ENCODE peak calls at places on chromosome 11, in five cellular contexts. U is adrenal gland, H is endothelial cell, M is endothelial cell of umbilical vein, N is suprapubic skin. X is an unnamed sample.

GRCh38 chr11:27839226-27839913 is 139.1 kb upstream of the BDNF start:
- DNase-seq in U (no peak), N (no peak), M (peak), H (no peak), X (no peak)

GRCh38 chr11:57546869-57547518 is 9.6 kb downstream of the SMTNL1 start:
- DNase-seq in H (no peak), N (no peak), U (peak), M (peak), X (no peak)

GRCh38 chr11:1224109-1224485 is 1.2 kb downstream of the MUC5B start:
- DNase-seq in U (no peak), N (peak), H (no peak), M (no peak), X (peak)

GRCh38 chr11:13983081-13983751 is 20.7 kb downstream of the SPON1 start:
- DNase-seq in H (no peak), U (no peak), M (no peak), N (no peak), X (no peak)

GRCh38 chr11:7936615-7937014 is 4.9 kb downstream of the OR10A3 start:
- DNase-seq in M (no peak), H (no peak), U (no peak), N (no peak), X (no peak)

GRCh38 chr11:32333335-32333991 is 101.9 kb downstream of the WT1 start:
- DNase-seq in N (peak), U (peak), H (peak), M (peak), X (peak)

GRCh38 chr11:60389279-60389910 is 6.9 kb upstream of the MS4A14 start:
- DNase-seq in N (no peak), U (peak), H (no peak), M (no peak), X (peak)

GRCh38 chr11:45607995-45608394 is 57.4 kb downstream of the CHST1 start:
- DNase-seq in N (no peak), H (no peak), M (no peak), U (no peak), X (no peak)

GRCh38 chr11:19980957-19981669 is 179.2 kb downstream of the DBX1 start:
- DNase-seq in N (no peak), M (peak), H (no peak), U (no peak), X (no peak)

GRCh38 chr11:41845066-41845465 is 385.6 kb upstream of the LRRC4C start:
- DNase-seq in U (no peak), N (no peak), H (no peak), M (no peak), X (no peak)

GRCh38 chr11:26931248-26931631 is 62.7 kb upstream of the FIBIN start:
- DNase-seq in U (no peak), M (no peak), N (no peak), H (no peak), X (no peak)

GRCh38 chr11:22923561-22923960 is 63.3 kb upstream of the CCDC179 start:
- DNase-seq in U (no peak), N (no peak), M (no peak), H (no peak), X (no peak)

GRCh38 chr11:9853929-9854557 is 190.2 kb downstream of the SWAP70 start:
- DNase-seq in U (no peak), N (no peak), H (no peak), M (no peak), X (no peak)

GRCh38 chr11:118998822-118999221 is 884 bp downstream of the CENATAC start:
- DNase-seq in N (no peak), H (no peak), M (peak), U (peak), X (no peak)

GRCh38 chr11:119365071-119365591 is 16.4 kb downstream of the USP2 start:
- DNase-seq in N (no peak), M (no peak), U (no peak), H (no peak), X (no peak)

GRCh38 chr11:11179239-11179638 is 173.8 kb downstream of the CSNK2A3 start:
- DNase-seq in M (no peak), N (no peak), H (no peak), U (peak), X (no peak)

GRCh38 chr11:75474878-75475766 is 42.1 kb upstream of the KLHL35 start:
- DNase-seq in N (no peak), M (no peak), H (no peak), U (peak), X (no peak)

GRCh38 chr11:110070176-110070575 is 23.0 kb upstream of the ZC3H12C start:
- DNase-seq in H (no peak), N (no peak), M (no peak), U (no peak), X (no peak)

GRCh38 chr11:11510939-11511338 is 110.9 kb downstream of the GALNT18 start:
- DNase-seq in N (no peak), M (no peak), H (no peak), U (peak), X (no peak)

GRCh38 chr11:728901-729491 is 18.3 kb upstream of the TALDO1 start:
- DNase-seq in U (no peak), H (no peak), M (no peak), N (no peak), X (no peak)

GRCh38 chr11:17777086-17777725 is 42.6 kb downstream of the KCNC1 start:
- DNase-seq in U (no peak), H (no peak), N (no peak), M (no peak), X (no peak)

GRCh38 chr11:110430267-110431211 is 791 bp downstream of the FDX1 start:
- DNase-seq in H (no peak), N (no peak), U (no peak), M (peak), X (no peak)

GRCh38 chr11:75652936-75653335 is 15.9 kb downstream of the MAP6 start:
- DNase-seq in H (no peak), U (no peak), N (no peak), M (no peak), X (no peak)

GRCh38 chr11:90178751-90179150 is 44.1 kb downstream of the CHORDC1 start:
- DNase-seq in N (no peak), M (no peak), U (no peak), H (no peak), X (no peak)

GRCh38 chr11:29782447-29782846 is 234.4 kb downstream of the KCNA4 start:
- DNase-seq in H (no peak), N (no peak), M (no peak), U (peak), X (no peak)

GRCh38 chr11:44658451-44658850 is 68.3 kb upstream of the TSPAN18 start:
- DNase-seq in H (peak), M (peak), N (no peak), U (peak), X (no peak)

GRCh38 chr11:22828373-22828772 is 1.2 kb downstream of the SVIP start:
- DNase-seq in N (no peak), U (no peak), H (no peak), M (no peak), X (no peak)

GRCh38 chr11:3627291-3627690 is 14.5 kb downstream of the ART5 start:
- DNase-seq in M (no peak), H (no peak), N (no peak), U (no peak), X (no peak)

GRCh38 chr11:94602430-94603372 is 35.5 kb downstream of the PIWIL4 start:
- DNase-seq in M (peak), H (peak), U (peak), N (no peak), X (peak)
- TF ChIP-seq CTCF in M (peak), H (peak), U (no peak), N (peak), X (no peak)

DNA sequence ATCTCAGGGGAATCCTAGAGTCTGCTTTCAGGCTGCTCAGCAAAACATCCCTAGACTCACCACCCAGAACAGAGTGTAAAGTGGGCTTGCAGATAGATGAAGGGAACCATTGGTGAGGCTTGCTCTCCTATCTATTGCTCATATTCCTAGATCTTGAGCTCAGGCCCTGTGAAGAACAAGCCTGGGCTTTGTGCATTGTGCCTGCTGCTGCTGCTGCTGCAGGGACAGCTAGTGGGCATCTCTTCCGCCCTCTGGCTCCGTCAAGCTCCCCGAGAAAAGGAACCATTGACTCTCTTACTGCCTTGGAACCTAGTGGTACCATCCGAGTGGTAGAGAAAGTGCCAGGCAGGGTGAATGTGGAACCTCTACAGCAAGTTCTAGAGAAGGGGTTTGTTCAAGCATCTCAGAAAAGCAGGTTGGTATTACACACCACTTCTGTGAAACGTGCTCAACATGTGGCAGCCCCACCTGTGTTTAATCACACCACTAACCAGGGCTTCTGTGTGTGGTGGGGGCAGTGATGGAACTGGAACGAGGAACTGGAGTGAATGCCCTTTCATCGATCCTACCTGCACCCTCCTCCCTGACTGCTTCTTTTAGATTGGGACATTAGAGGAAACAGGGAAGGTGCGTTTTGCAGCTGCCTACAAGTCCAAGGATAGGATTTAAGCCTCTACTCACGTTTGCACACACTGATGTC is 4.4 kb downstream of the BACE1-AS start:
- DNase-seq in N (no peak), U (no peak), M (no peak), H (no peak), X (no peak)
- TF ChIP-seq CTCF in N (no peak), U (no peak), M (no peak), H (no peak), X (no peak)

GRCh38 chr11:72696866-72697428 is 22.7 kb upstream of the PDE2A start:
- DNase-seq in N (peak), M (no peak), H (no peak), U (no peak), X (no peak)

GRCh38 chr11:72697814-72698213 is 23.6 kb upstream of the PDE2A start:
- DNase-seq in N (no peak), U (no peak), M (no peak), H (no peak), X (no peak)

GRCh38 chr11:72692498-72693237 is 18.4 kb upstream of the PDE2A start:
- DNase-seq in M (no peak), N (no peak), H (no peak), U (no peak), X (no peak)

GRCh38 chr11:72695354-72695753 is 21.1 kb upstream of the PDE2A start:
- DNase-seq in M (no peak), N (no peak), H (no peak), U (no peak), X (no peak)

DNA sequence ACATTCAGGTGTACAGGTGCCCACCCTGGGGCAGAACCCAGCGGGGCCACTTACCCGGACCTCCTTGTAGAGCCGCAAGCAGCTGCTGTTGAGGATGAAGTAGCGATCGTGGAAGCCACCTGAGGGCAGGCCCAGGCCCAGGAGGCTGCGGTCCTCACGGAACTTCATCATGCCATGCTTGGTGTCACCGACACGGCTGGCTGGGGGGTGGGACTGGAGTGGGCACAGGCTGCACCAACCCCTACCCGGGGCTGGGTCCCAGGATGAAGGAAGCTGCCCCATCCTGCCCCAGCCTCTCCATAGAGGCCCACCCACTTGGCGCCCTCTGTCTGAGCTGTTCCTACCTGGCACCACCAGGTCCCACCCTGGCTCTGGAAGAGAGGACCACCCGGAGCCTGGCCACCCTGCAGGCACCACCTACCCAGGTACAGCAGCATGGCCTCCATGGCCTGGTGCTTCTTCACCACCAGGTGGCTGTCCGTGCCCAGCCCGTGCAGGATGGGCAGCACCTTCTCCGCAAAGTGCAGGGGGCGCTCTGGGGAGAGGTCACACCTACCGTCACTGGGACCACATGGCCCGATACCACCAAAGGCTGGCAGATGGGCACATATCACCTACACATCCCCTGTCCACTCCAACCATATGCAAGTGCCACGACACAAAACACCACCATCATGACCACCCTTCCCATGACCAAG is 19.2 kb upstream of the PDE2A start:
- DNase-seq in U (no peak), M (no peak), H (no peak), N (no peak), X (no peak)
- TF ChIP-seq CTCF in U (no peak), M (no peak), H (no peak), N (no peak), X (no peak)

DNA sequence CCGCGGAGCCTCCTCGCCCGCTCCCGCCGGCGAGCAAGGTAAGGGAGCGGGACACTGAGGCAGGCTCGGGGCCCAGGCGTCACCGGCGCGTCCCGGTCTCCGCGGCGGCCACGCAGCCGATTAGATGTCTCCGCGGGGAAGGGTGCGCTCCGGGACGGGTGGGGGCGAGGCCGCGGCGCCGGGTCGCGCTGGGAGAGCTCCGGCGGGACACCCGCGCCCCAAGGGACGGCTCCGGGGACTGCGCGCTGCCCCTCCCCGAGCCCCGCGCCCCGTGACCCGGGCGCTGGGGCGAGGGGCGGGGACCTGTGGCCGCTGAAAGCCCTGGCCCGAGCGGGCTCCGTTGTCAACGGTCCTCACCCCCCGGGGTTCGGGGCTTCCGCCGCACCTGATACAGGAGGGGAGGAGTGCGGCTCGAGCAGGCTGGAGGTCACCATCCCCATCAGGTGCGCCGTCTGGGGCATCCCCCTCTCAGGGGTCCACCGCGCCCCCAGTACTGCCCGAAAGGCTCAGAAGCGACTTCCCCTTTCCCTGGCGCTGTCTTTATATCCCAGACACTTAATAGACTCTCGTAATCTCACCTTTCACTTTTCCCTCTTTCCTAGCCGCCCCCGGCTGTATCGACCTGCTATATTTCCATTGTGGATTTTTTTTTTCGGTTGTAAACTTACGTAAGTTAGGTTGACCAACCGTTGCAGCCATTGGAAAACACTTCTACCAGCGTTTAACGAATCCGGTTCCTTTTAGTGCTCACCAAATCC is 566 bp downstream of the PPFIA1 start:
- DNase-seq in H (peak), N (no peak), M (peak), U (peak), X (peak)
- TF ChIP-seq CTCF in H (no peak), N (peak), M (no peak), U (peak), X (peak)